ENCODE peak calls at places on chromosome 4, in five cellular contexts. One of them, this sample, is unnamed.

GRCh38 chr4:53633608-53634007 is 42.3 kb upstream of the LNX1 start:
- DNase-seq in psoas muscle: peak; percentile 61
- DNase-seq in neuronal stem cell: no peak
- DNase-seq in gastrocnemius medialis: peak; percentile 42
- DNase-seq in OCI-LY7: no peak
- DNase-seq in this sample: no peak

GRCh38 chr4:129453524-129453923 is 357.6 kb downstream of the C4orf33 start:
- DNase-seq in neuronal stem cell: no peak
- DNase-seq in OCI-LY7: no peak
- DNase-seq in psoas muscle: no peak
- DNase-seq in gastrocnemius medialis: no peak
- DNase-seq in this sample: no peak

GRCh38 chr4:153782567-153782966 is 6.3 kb downstream of the SFRP2 start:
- DNase-seq in neuronal stem cell: no peak
- DNase-seq in OCI-LY7: no peak
- DNase-seq in gastrocnemius medialis: no peak
- DNase-seq in psoas muscle: no peak
- DNase-seq in this sample: no peak

GRCh38 chr4:186144180-186144579 is 39.7 kb downstream of the FAM149A start:
- DNase-seq in OCI-LY7: no peak
- DNase-seq in neuronal stem cell: peak; percentile 15
- DNase-seq in psoas muscle: no peak
- DNase-seq in gastrocnemius medialis: no peak
- DNase-seq in this sample: no peak

GRCh38 chr4:177128306-177128705 is 181.4 kb upstream of the NEIL3 start:
- DNase-seq in gastrocnemius medialis: no peak
- DNase-seq in neuronal stem cell: no peak
- DNase-seq in OCI-LY7: no peak
- DNase-seq in psoas muscle: no peak
- DNase-seq in this sample: no peak

GRCh38 chr4:46878641-46879040 is 30.4 kb downstream of the COX7B2 start:
- DNase-seq in psoas muscle: no peak
- DNase-seq in gastrocnemius medialis: no peak
- DNase-seq in neuronal stem cell: no peak
- DNase-seq in OCI-LY7: no peak
- DNase-seq in this sample: no peak

GRCh38 chr4:8333726-8334460 is 64.3 kb downstream of the HTRA3 start:
- DNase-seq in gastrocnemius medialis: no peak
- DNase-seq in neuronal stem cell: no peak
- DNase-seq in psoas muscle: no peak
- DNase-seq in OCI-LY7: no peak
- DNase-seq in this sample: no peak

GRCh38 chr4:1825326-1825725 is 30.6 kb downstream of the LETM1 start:
- DNase-seq in neuronal stem cell: no peak
- DNase-seq in OCI-LY7: no peak
- DNase-seq in gastrocnemius medialis: no peak
- DNase-seq in psoas muscle: no peak
- DNase-seq in this sample: no peak

GRCh38 chr4:102736636-102737549 is 23.9 kb downstream of the MANBA start:
- DNase-seq in OCI-LY7: no peak
- DNase-seq in gastrocnemius medialis: no peak
- DNase-seq in psoas muscle: no peak
- DNase-seq in neuronal stem cell: no peak
- DNase-seq in this sample: no peak

GRCh38 chr4:56958111-56958517 is 19.3 kb downstream of the NOA1 start:
- DNase-seq in psoas muscle: peak; percentile 92
- DNase-seq in OCI-LY7: no peak
- DNase-seq in neuronal stem cell: no peak
- DNase-seq in gastrocnemius medialis: peak; percentile 91
- DNase-seq in this sample: peak; percentile 94

GRCh38 chr4:163542275-163542674 is 47.8 kb downstream of the TMA16 start:
- DNase-seq in gastrocnemius medialis: no peak
- DNase-seq in psoas muscle: no peak
- DNase-seq in OCI-LY7: no peak
- DNase-seq in neuronal stem cell: no peak
- DNase-seq in this sample: no peak

GRCh38 chr4:519203-519651 is 20.2 kb downstream of the PIGG start:
- DNase-seq in OCI-LY7: no peak
- DNase-seq in psoas muscle: no peak
- DNase-seq in neuronal stem cell: no peak
- DNase-seq in gastrocnemius medialis: no peak
- DNase-seq in this sample: peak; percentile 45

GRCh38 chr4:142121951-142122350 is 485.6 kb downstream of the IL15 start:
- DNase-seq in gastrocnemius medialis: no peak
- DNase-seq in OCI-LY7: no peak
- DNase-seq in neuronal stem cell: no peak
- DNase-seq in psoas muscle: no peak
- DNase-seq in this sample: no peak

GRCh38 chr4:128468485-128468989 is 180.9 kb upstream of the PGRMC2 start:
- DNase-seq in psoas muscle: no peak
- DNase-seq in gastrocnemius medialis: peak; percentile 62
- DNase-seq in neuronal stem cell: no peak
- DNase-seq in OCI-LY7: no peak
- DNase-seq in this sample: no peak

GRCh38 chr4:71995297-71995696 is 36.5 kb upstream of the NPFFR2 start:
- DNase-seq in gastrocnemius medialis: no peak
- DNase-seq in neuronal stem cell: no peak
- DNase-seq in psoas muscle: no peak
- DNase-seq in OCI-LY7: no peak
- DNase-seq in this sample: no peak

GRCh38 chr4:142367326-142368188 is 478.5 kb downstream of the INPP4B start:
- DNase-seq in gastrocnemius medialis: no peak
- DNase-seq in neuronal stem cell: no peak
- DNase-seq in OCI-LY7: no peak
- DNase-seq in psoas muscle: no peak
- DNase-seq in this sample: no peak

GRCh38 chr4:151117371-151117962 is 18.0 kb downstream of the RPS3A start:
- DNase-seq in psoas muscle: no peak
- DNase-seq in neuronal stem cell: peak; percentile 63
- DNase-seq in OCI-LY7: peak; percentile 71
- DNase-seq in gastrocnemius medialis: peak; percentile 37
- DNase-seq in this sample: no peak

GRCh38 chr4:21411086-21411485 is 537.5 kb downstream of the KCNIP4 start:
- DNase-seq in psoas muscle: no peak
- DNase-seq in gastrocnemius medialis: no peak
- DNase-seq in neuronal stem cell: no peak
- DNase-seq in OCI-LY7: no peak
- DNase-seq in this sample: no peak

GRCh38 chr4:85928775-85929585 is 430.9 kb downstream of the MAPK10 start:
- DNase-seq in OCI-LY7: no peak
- DNase-seq in psoas muscle: no peak
- DNase-seq in neuronal stem cell: no peak
- DNase-seq in gastrocnemius medialis: no peak
- DNase-seq in this sample: peak; percentile 60

GRCh38 chr4:82786794-82787193 is 11.8 kb downstream of the SCD5 start:
- DNase-seq in neuronal stem cell: no peak
- DNase-seq in gastrocnemius medialis: no peak
- DNase-seq in OCI-LY7: no peak
- DNase-seq in psoas muscle: no peak
- DNase-seq in this sample: no peak

DNA sequence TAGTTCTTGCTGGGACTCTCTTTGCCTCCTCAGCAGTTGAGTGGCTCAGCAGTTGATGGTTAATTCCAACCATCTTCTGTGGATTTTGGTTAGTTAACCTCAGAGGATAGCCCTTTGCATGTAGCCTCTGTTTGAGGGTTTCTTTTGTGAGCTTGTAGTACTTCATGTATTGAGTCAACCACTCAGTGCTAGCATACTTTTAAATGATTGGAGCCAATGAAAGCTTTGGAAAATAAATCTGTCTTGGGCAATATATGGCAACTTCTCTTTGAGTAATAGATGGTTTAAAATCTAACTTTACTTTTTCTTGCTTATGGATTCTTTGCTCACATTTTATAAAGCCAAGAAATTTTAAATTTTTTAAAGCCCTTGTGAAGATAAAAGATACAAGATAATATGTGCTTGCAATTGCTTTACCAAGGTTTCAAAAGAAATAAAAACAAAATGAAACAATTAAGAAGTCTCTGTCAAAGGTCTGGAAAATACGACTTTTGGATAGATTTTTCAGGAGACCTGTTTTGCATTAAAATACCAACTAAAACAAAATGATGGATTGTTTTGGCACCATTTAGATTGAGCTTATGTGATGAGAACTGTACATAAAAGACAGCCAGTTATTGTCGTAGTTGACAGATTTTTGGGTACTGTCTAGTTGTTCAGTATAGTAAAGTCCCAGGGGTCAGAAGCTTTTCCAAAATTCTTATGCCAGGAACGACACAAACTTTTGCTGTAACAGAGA is 181.8 kb downstream of the SPRY1 start:
- DNase-seq in gastrocnemius medialis: no peak
- DNase-seq in OCI-LY7: no peak
- DNase-seq in psoas muscle: no peak
- DNase-seq in neuronal stem cell: no peak
- DNase-seq in this sample: no peak
- H3K4me1 ChIP-seq in gastrocnemius medialis: peaks cover 3% of the 10 kb centered on the region
- H3K4me1 ChIP-seq in OCI-LY7: no peaks in the 10 kb centered on the region
- H3K4me1 ChIP-seq in psoas muscle: no peaks in the 10 kb centered on the region
- H3K4me1 ChIP-seq in neuronal stem cell: no peaks in the 10 kb centered on the region
- H3K4me1 ChIP-seq in this sample: no peaks in the 10 kb centered on the region

GRCh38 chr4:108035691-108036090 is 46.0 kb downstream of the HADH start:
- DNase-seq in gastrocnemius medialis: no peak
- DNase-seq in psoas muscle: no peak
- DNase-seq in OCI-LY7: peak; percentile 93
- DNase-seq in neuronal stem cell: no peak
- DNase-seq in this sample: no peak
- H3K4me3 ChIP-seq in gastrocnemius medialis: no peak overlapping the region
- H3K4me3 ChIP-seq in psoas muscle: no peak overlapping the region
- H3K4me3 ChIP-seq in OCI-LY7: peak overlapping the region; percentile 64
- H3K4me3 ChIP-seq in neuronal stem cell: no peak overlapping the region
- H3K4me3 ChIP-seq in this sample: no peak overlapping the region

GRCh38 chr4:156784970-156785369 is 186.6 kb downstream of the PDGFC start:
- DNase-seq in psoas muscle: no peak
- DNase-seq in neuronal stem cell: no peak
- DNase-seq in OCI-LY7: no peak
- DNase-seq in gastrocnemius medialis: no peak
- DNase-seq in this sample: no peak
- H3K4me1 ChIP-seq in psoas muscle: no peaks in the 10 kb centered on the region
- H3K4me1 ChIP-seq in neuronal stem cell: no peaks in the 10 kb centered on the region
- H3K4me1 ChIP-seq in OCI-LY7: no peaks in the 10 kb centered on the region
- H3K4me1 ChIP-seq in gastrocnemius medialis: no peaks in the 10 kb centered on the region
- H3K4me1 ChIP-seq in this sample: no peaks in the 10 kb centered on the region

DNA sequence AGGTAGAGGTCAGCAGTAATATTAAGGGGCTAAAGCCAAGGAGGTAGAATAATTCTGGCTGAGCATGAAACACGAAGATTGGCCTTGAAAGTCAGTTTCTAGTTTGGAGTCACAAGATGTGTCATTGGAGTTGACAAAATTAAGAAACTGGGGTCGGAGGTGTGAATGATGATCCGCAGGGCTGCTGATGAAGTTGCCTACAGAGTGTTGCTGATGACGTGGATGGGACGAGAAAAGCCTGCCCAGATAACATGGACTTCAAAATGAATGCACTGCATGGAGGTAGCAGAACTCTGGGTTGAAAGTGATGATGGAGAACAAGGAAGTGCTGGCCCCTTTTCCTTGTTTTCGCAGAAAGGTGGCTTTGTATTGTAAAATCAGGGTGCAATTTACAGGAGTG is 60.5 kb downstream of the DTHD1 start:
- DNase-seq in gastrocnemius medialis: no peak
- DNase-seq in neuronal stem cell: no peak
- DNase-seq in OCI-LY7: no peak
- DNase-seq in psoas muscle: no peak
- DNase-seq in this sample: no peak
- H3K4me3 ChIP-seq in gastrocnemius medialis: no peak overlapping the region
- H3K4me3 ChIP-seq in neuronal stem cell: no peak overlapping the region
- H3K4me3 ChIP-seq in OCI-LY7: no peak overlapping the region
- H3K4me3 ChIP-seq in psoas muscle: no peak overlapping the region
- H3K4me3 ChIP-seq in this sample: no peak overlapping the region

This sample was measured in kidney.